ENCODE peak calls at places on chromosomes 4 and X, in five cellular contexts. One of them, this sample, is unnamed.

GRCh38 chr4:111556141-111556781 is 589.0 kb upstream of the FAM241A start:
- DNase-seq in NCI-H446 treated with DMSO at 0.1 percent for 48 hours: no peak
- DNase-seq in Karpas-422: no peak
- DNase-seq in dorsolateral prefrontal cortex: no peak
- DNase-seq in activated CD8-positive, alpha-beta memory T cell treated with anti-CD3 and anti-CD28 coated beads for 48 hours: no peak
- DNase-seq in this sample: no peak

GRCh38 chr4:1927675-1928074 is 56.5 kb downstream of the NSD2 start:
- DNase-seq in activated CD8-positive, alpha-beta memory T cell treated with anti-CD3 and anti-CD28 coated beads for 48 hours: no peak
- DNase-seq in NCI-H446 treated with DMSO at 0.1 percent for 48 hours: no peak
- DNase-seq in Karpas-422: no peak
- DNase-seq in dorsolateral prefrontal cortex: no peak
- DNase-seq in this sample: no peak

GRCh38 chrX:39654952-39655351 is 442.8 kb downstream of the BCOR start:
- DNase-seq in NCI-H446 treated with DMSO at 0.1 percent for 48 hours: no peak
- DNase-seq in activated CD8-positive, alpha-beta memory T cell treated with anti-CD3 and anti-CD28 coated beads for 48 hours: no peak
- DNase-seq in dorsolateral prefrontal cortex: no peak
- DNase-seq in Karpas-422: no peak
- DNase-seq in this sample: no peak

GRCh38 chr4:64384237-64385176 is 24.7 kb downstream of the TECRL start:
- DNase-seq in activated CD8-positive, alpha-beta memory T cell treated with anti-CD3 and anti-CD28 coated beads for 48 hours: no peak
- DNase-seq in Karpas-422: no peak
- DNase-seq in NCI-H446 treated with DMSO at 0.1 percent for 48 hours: no peak
- DNase-seq in dorsolateral prefrontal cortex: no peak
- DNase-seq in this sample: no peak

GRCh38 chr4:98564847-98565246 is 93.6 kb downstream of the TSPAN5 start:
- DNase-seq in Karpas-422: no peak
- DNase-seq in NCI-H446 treated with DMSO at 0.1 percent for 48 hours: no peak
- DNase-seq in activated CD8-positive, alpha-beta memory T cell treated with anti-CD3 and anti-CD28 coated beads for 48 hours: no peak
- DNase-seq in dorsolateral prefrontal cortex: no peak
- DNase-seq in this sample: no peak

GRCh38 chrX:716136-716535 is 85.5 kb downstream of the SHOX start:
- DNase-seq in dorsolateral prefrontal cortex: no peak
- DNase-seq in NCI-H446 treated with DMSO at 0.1 percent for 48 hours: no peak
- DNase-seq in Karpas-422: no peak
- DNase-seq in activated CD8-positive, alpha-beta memory T cell treated with anti-CD3 and anti-CD28 coated beads for 48 hours: no peak
- DNase-seq in this sample: no peak

GRCh38 chr4:48340276-48340904 is 939 bp upstream of the SLAIN2 start:
- DNase-seq in Karpas-422: peak; percentile 53
- DNase-seq in NCI-H446 treated with DMSO at 0.1 percent for 48 hours: no peak
- DNase-seq in dorsolateral prefrontal cortex: no peak
- DNase-seq in activated CD8-positive, alpha-beta memory T cell treated with anti-CD3 and anti-CD28 coated beads for 48 hours: no peak
- DNase-seq in this sample: no peak

GRCh38 chrX:12771445-12772069 is 19.7 kb upstream of the PRPS2 start:
- DNase-seq in Karpas-422: peak; percentile 91
- DNase-seq in dorsolateral prefrontal cortex: peak; percentile 42
- DNase-seq in activated CD8-positive, alpha-beta memory T cell treated with anti-CD3 and anti-CD28 coated beads for 48 hours: peak; percentile 37
- DNase-seq in NCI-H446 treated with DMSO at 0.1 percent for 48 hours: no peak
- DNase-seq in this sample: peak; percentile 47

GRCh38 chrX:12013220-12013619 is 125.1 kb upstream of the FRMPD4 start:
- DNase-seq in dorsolateral prefrontal cortex: no peak
- DNase-seq in activated CD8-positive, alpha-beta memory T cell treated with anti-CD3 and anti-CD28 coated beads for 48 hours: no peak
- DNase-seq in Karpas-422: no peak
- DNase-seq in NCI-H446 treated with DMSO at 0.1 percent for 48 hours: no peak
- DNase-seq in this sample: no peak

GRCh38 chr4:154293427-154293826 is 198.2 kb downstream of the DCHS2 start:
- DNase-seq in NCI-H446 treated with DMSO at 0.1 percent for 48 hours: no peak
- DNase-seq in dorsolateral prefrontal cortex: no peak
- DNase-seq in activated CD8-positive, alpha-beta memory T cell treated with anti-CD3 and anti-CD28 coated beads for 48 hours: no peak
- DNase-seq in Karpas-422: no peak
- DNase-seq in this sample: no peak

GRCh38 chrX:40462797-40463196 is 118.0 kb upstream of the ATP6AP2 start:
- DNase-seq in dorsolateral prefrontal cortex: no peak
- DNase-seq in activated CD8-positive, alpha-beta memory T cell treated with anti-CD3 and anti-CD28 coated beads for 48 hours: no peak
- DNase-seq in NCI-H446 treated with DMSO at 0.1 percent for 48 hours: no peak
- DNase-seq in Karpas-422: no peak
- DNase-seq in this sample: no peak

GRCh38 chrX:47080915-47081236 is 2.6 kb downstream of the RGN start:
- DNase-seq in Karpas-422: no peak
- DNase-seq in dorsolateral prefrontal cortex: no peak
- DNase-seq in NCI-H446 treated with DMSO at 0.1 percent for 48 hours: no peak
- DNase-seq in activated CD8-positive, alpha-beta memory T cell treated with anti-CD3 and anti-CD28 coated beads for 48 hours: no peak
- DNase-seq in this sample: no peak

GRCh38 chrX:107826286-107827136 is 845 bp downstream of the MID2 start:
- DNase-seq in dorsolateral prefrontal cortex: peak; percentile 56
- DNase-seq in activated CD8-positive, alpha-beta memory T cell treated with anti-CD3 and anti-CD28 coated beads for 48 hours: peak; percentile 2
- DNase-seq in NCI-H446 treated with DMSO at 0.1 percent for 48 hours: no peak
- DNase-seq in Karpas-422: peak; percentile 45
- DNase-seq in this sample: peak; percentile 50